ENCODE peak calls at places on chromosomes 12 and 14, in seven cellular contexts. M, A, T, P, H, E and Z are unnamed samples.

GRCh38 chr12:52650520-52651081 is 1.4 kb downstream of the KRT2 start:
- DNase-seq in M (no peak), A (no peak), T (no peak), P (peak; percentile 27), H (no peak), E (no peak), Z (no peak)

GRCh38 chr14:89495718-89496117 is 78.7 kb upstream of the FOXN3 start:
- DNase-seq in M (no peak), A (no peak), T (no peak), P (no peak), H (no peak), E (no peak), Z (no peak)

GRCh38 chr12:104764225-104765073 is 193.6 kb downstream of the SLC41A2 start:
- DNase-seq in M (peak; percentile 64), A (no peak), T (no peak), P (no peak), H (no peak), E (no peak), Z (no peak)

GRCh38 chr14:36874396-36875138 is 212.9 kb downstream of the PAX9 start:
- DNase-seq in M (no peak), A (no peak), T (no peak), P (no peak), H (no peak), E (no peak), Z (no peak)

GRCh38 chr12:23950775-23951391 is 1.4 kb upstream of the SOX5 start:
- DNase-seq in M (no peak), A (peak; percentile 10), T (no peak), P (peak; percentile 13), H (peak; percentile 51), E (no peak), Z (no peak)

GRCh38 chr12:90677552-90677951 is 277.4 kb downstream of the CCER1 start:
- DNase-seq in M (no peak), A (no peak), T (no peak), P (no peak), H (no peak), E (no peak), Z (no peak)

GRCh38 chr14:23636317-23637211 is at the start of gene DHRS2:
- DNase-seq in M (no peak), A (no peak), T (no peak), P (no peak), H (no peak), E (no peak), Z (no peak)

GRCh38 chr14:96663076-96663475 is 134.1 kb upstream of the VRK1 start:
- DNase-seq in M (no peak), A (no peak), T (no peak), P (peak; percentile 1), H (no peak), E (no peak), Z (no peak)

GRCh38 chr12:70757830-70758493 is 120.7 kb upstream of the PTPRB start:
- DNase-seq in M (no peak), A (no peak), T (no peak), P (no peak), H (no peak), E (no peak), Z (no peak)

GRCh38 chr12:109752117-109753053 is 38.8 kb downstream of the FAM222A start:
- DNase-seq in M (no peak), A (no peak), T (peak; percentile 10), P (no peak), H (peak; percentile 20), E (no peak), Z (no peak)

GRCh38 chr12:95674631-95675030 is 115.9 kb downstream of the NTN4 start:
- DNase-seq in M (no peak), A (peak; percentile 60), T (no peak), P (peak; percentile 7), H (no peak), E (no peak), Z (no peak)

GRCh38 chr12:52618216-52618615 is at the start of gene KRT73:
- DNase-seq in M (no peak), A (no peak), T (no peak), P (no peak), H (no peak), E (no peak), Z (no peak)

GRCh38 chr12:97313471-97314190 is 149.0 kb upstream of the RMST start:
- DNase-seq in M (no peak), A (no peak), T (no peak), P (peak; percentile 1), H (no peak), E (no peak), Z (no peak)

GRCh38 chr12:388547-389137 is 478 bp downstream of the KDM5A start:
- DNase-seq in M (no peak), A (peak; percentile 10), T (no peak), P (peak; percentile 34), H (peak; percentile 67), E (peak; percentile 15), Z (no peak)

GRCh38 chr12:89768586-89769482 is 60.2 kb upstream of the ATP2B1 start:
- DNase-seq in M (peak; percentile 11), A (peak; percentile 51), T (no peak), P (peak; percentile 98), H (no peak), E (no peak), Z (no peak)

GRCh38 chr14:69376439-69376838 is 21.7 kb downstream of the ERH start:
- DNase-seq in M (no peak), A (no peak), T (no peak), P (peak; percentile 37), H (no peak), E (no peak), Z (no peak)

GRCh38 chr14:54981698-54982097 is 45.2 kb downstream of the WDHD1 start:
- DNase-seq in M (no peak), A (no peak), T (no peak), P (no peak), H (no peak), E (no peak), Z (no peak)

GRCh38 chr12:67940780-67941243 is 48.4 kb upstream of the IFNG-AS1 start:
- DNase-seq in M (no peak), A (no peak), T (no peak), P (peak; percentile 84), H (no peak), E (no peak), Z (no peak)

GRCh38 chr12:62643470-62643869 is 176.8 kb downstream of the MON2 start:
- DNase-seq in M (no peak), A (no peak), T (no peak), P (no peak), H (no peak), E (no peak), Z (no peak)

GRCh38 chr12:105995986-105996385 is 142.8 kb downstream of the NUAK1 start:
- DNase-seq in M (no peak), A (no peak), T (no peak), P (peak; percentile 97), H (no peak), E (no peak), Z (no peak)

GRCh38 chr12:113818833-113819232 is 147.3 kb downstream of the RBM19 start:
- DNase-seq in M (no peak), A (peak; percentile 42), T (no peak), P (no peak), H (no peak), E (no peak), Z (no peak)

GRCh38 chr14:61177279-61178225 is 103.6 kb downstream of the TMEM30B start:
- DNase-seq in M (no peak), A (no peak), T (no peak), P (peak; percentile 85), H (no peak), E (no peak), Z (no peak)

GRCh38 chr12:93937812-93938211 is 210.6 kb upstream of the PLXNC1 start:
- DNase-seq in M (no peak), A (no peak), T (no peak), P (no peak), H (no peak), E (no peak), Z (no peak)

GRCh38 chr12:11460343-11461023 is 65.1 kb upstream of the PRB2 start:
- DNase-seq in M (no peak), A (no peak), T (no peak), P (no peak), H (no peak), E (no peak), Z (no peak)

GRCh38 chr12:24034894-24035293 is 85.4 kb upstream of the SOX5 start:
- DNase-seq in M (no peak), A (no peak), T (no peak), P (no peak), H (no peak), E (no peak), Z (no peak)

GRCh38 chr14:28577711-28578131 is 188.9 kb upstream of the FOXG1 start:
- DNase-seq in M (no peak), A (no peak), T (no peak), P (peak; percentile 76), H (no peak), E (no peak), Z (no peak)

GRCh38 chr14:56002316-56002715 is 115.9 kb upstream of the PELI2 start:
- DNase-seq in M (no peak), A (no peak), T (no peak), P (no peak), H (no peak), E (no peak), Z (no peak)

GRCh38 chr14:100086361-100086760 is 21.1 kb downstream of the EVL start:
- DNase-seq in M (no peak), A (no peak), T (no peak), P (no peak), H (no peak), E (no peak), Z (no peak)

GRCh38 chr14:40318211-40318719 is 886.0 kb upstream of the FBXO33 start:
- DNase-seq in M (no peak), A (no peak), T (no peak), P (no peak), H (no peak), E (no peak), Z (no peak)

GRCh38 chr14:39492267-39492666 is 60.0 kb upstream of the FBXO33 start:
- DNase-seq in M (no peak), A (no peak), T (no peak), P (peak; percentile 68), H (no peak), E (no peak), Z (no peak)